ENCODE peak calls at places on chromosomes 3 and 15, in nine cellular contexts. S is fibroblast of lung, Q is stomach, B is cardiac muscle cell, K is upper lobe of left lung, D is left lung, H is left ventricle myocardium inferior, F is neural progenitor cell, L is transverse colon. P is an unnamed sample. For H3K9me3 and H3K4me1, the result is how much of the 10 kb centered on the place peaks cover.

GRCh38 chr3:155070932-155071387 is 9.2 kb upstream of the MME start:
- DNase-seq in S (peak), Q (no peak), B (no peak), K (no peak), D (no peak), H (no peak), F (no peak), L (no peak), P (no peak)

GRCh38 chr3:177596248-177596821 is 399.1 kb upstream of the TBL1XR1 start:
- DNase-seq in S (peak), Q (peak), B (no peak), K (no peak), D (no peak), H (no peak), F (no peak), L (no peak), P (peak)

GRCh38 chr3:5160926-5161858 is 26.3 kb upstream of the EDEM1 start:
- DNase-seq in S (peak), Q (no peak), B (peak), K (no peak), D (no peak), H (no peak), F (no peak), L (no peak), P (no peak)

GRCh38 chr3:184428561-184429175 is 48.8 kb downstream of the CHRD start:
- DNase-seq in S (peak), Q (no peak), B (no peak), K (no peak), D (no peak), H (no peak), F (no peak), L (no peak), P (no peak)

GRCh38 chr3:143928541-143929255 is 42.9 kb upstream of the DIPK2A start:
- DNase-seq in S (no peak), Q (no peak), B (no peak), K (no peak), D (no peak), H (no peak), F (no peak), L (no peak), P (no peak)

GRCh38 chr3:57434041-57434440 is 110.1 kb downstream of the DNAH12 start:
- DNase-seq in S (peak), Q (no peak), B (peak), K (no peak), D (no peak), H (no peak), F (peak), L (no peak), P (no peak)

GRCh38 chr3:41053220-41053619 is 146.1 kb upstream of the CTNNB1 start:
- DNase-seq in S (no peak), Q (no peak), B (no peak), K (no peak), D (no peak), H (no peak), F (no peak), L (no peak), P (no peak)

GRCh38 chr15:69537085-69537484 is 84.5 kb downstream of the RPLP1 start:
- DNase-seq in S (no peak), Q (no peak), B (no peak), K (no peak), D (no peak), H (no peak), F (no peak), L (no peak), P (no peak)

GRCh38 chr3:71641669-71642068 is 58.1 kb upstream of the FOXP1 start:
- DNase-seq in S (no peak), Q (no peak), B (no peak), K (no peak), D (no peak), H (no peak), F (no peak), L (no peak), P (no peak)

GRCh38 chr3:49839193-49839809 is 17.1 kb downstream of the TRAIP start:
- DNase-seq in S (peak), Q (peak), B (peak), K (peak), D (peak), H (peak), F (peak), L (peak), P (peak)

GRCh38 chr3:123083446-123084124 is 16.8 kb downstream of the PDIA5 start:
- DNase-seq in S (peak), Q (no peak), B (no peak), K (no peak), D (no peak), H (no peak), F (peak), L (no peak), P (no peak)

GRCh38 chr15:42275780-42276395 is 2.7 kb upstream of the TMEM87A start:
- DNase-seq in S (no peak), Q (no peak), B (no peak), K (no peak), D (no peak), H (no peak), F (peak), L (no peak), P (no peak)

GRCh38 chr15:77702211-77702957 is 69.7 kb upstream of the LINGO1 start:
- DNase-seq in S (peak), Q (no peak), B (peak), K (no peak), D (no peak), H (no peak), F (peak), L (peak), P (no peak)

GRCh38 chr15:60165111-60165510 is 161.0 kb downstream of the FOXB1 start:
- DNase-seq in S (no peak), Q (no peak), B (no peak), K (no peak), D (peak), H (no peak), F (no peak), L (no peak), P (no peak)

GRCh38 chr3:194244167-194244566 is 107.0 kb downstream of the CPN2 start:
- DNase-seq in S (no peak), Q (peak), B (no peak), K (no peak), D (no peak), H (no peak), F (no peak), L (no peak), P (no peak)

GRCh38 chr15:66802087-66803001 is 100.3 kb downstream of the SMAD6 start:
- DNase-seq in S (peak), Q (no peak), B (no peak), K (no peak), D (no peak), H (no peak), F (no peak), L (no peak), P (no peak)

GRCh38 chr3:73733796-73734195 is 109.1 kb upstream of the PDZRN3 start:
- DNase-seq in S (no peak), Q (no peak), B (no peak), K (no peak), D (no peak), H (no peak), F (no peak), L (no peak), P (no peak)

GRCh38 chr3:71803248-71803647 is 18.3 kb upstream of the PROK2 start:
- DNase-seq in S (no peak), Q (no peak), B (no peak), K (no peak), D (no peak), H (no peak), F (peak), L (no peak), P (no peak)

GRCh38 chr15:52224211-52224610 is 33.0 kb upstream of the GNB5 start:
- DNase-seq in S (no peak), Q (no peak), B (no peak), K (no peak), D (no peak), H (no peak), F (no peak), L (no peak), P (no peak)

GRCh38 chr3:69828817-69829216 is 89.6 kb downstream of the MITF start:
- DNase-seq in S (no peak), Q (no peak), B (no peak), K (no peak), D (no peak), H (no peak), F (no peak), L (no peak), P (no peak)

GRCh38 chr15:61503383-61503969 is 274.4 kb upstream of the RORA start:
- DNase-seq in S (no peak), Q (no peak), B (no peak), K (no peak), D (no peak), H (no peak), F (no peak), L (no peak), P (no peak)

GRCh38 chr3:177567833-177568232 is 370.6 kb upstream of the TBL1XR1 start:
- DNase-seq in S (peak), Q (no peak), B (no peak), K (no peak), D (no peak), H (no peak), F (no peak), L (no peak), P (no peak)

GRCh38 chr15:75307778-75308390 is 25.2 kb downstream of the GOLGA6D start:
- DNase-seq in S (no peak), Q (peak), B (peak), K (peak), D (no peak), H (no peak), F (peak), L (peak), P (no peak)

GRCh38 chr15:58569455-58569854 is 137.7 kb downstream of the LIPC start:
- DNase-seq in S (no peak), Q (no peak), B (no peak), K (no peak), D (no peak), H (no peak), F (no peak), L (no peak), P (no peak)

GRCh38 chr3:27501759-27502158 is 17.6 kb upstream of the SLC4A7 start:
- DNase-seq in S (no peak), Q (no peak), B (no peak), K (no peak), D (no peak), H (no peak), F (no peak), L (no peak), P (no peak)

GRCh38 chr3:2097641-2098191 is 950 bp upstream of the CNTN4 start:
- DNase-seq in S (no peak), Q (no peak), B (peak), K (no peak), D (no peak), H (no peak), F (peak), L (peak), P (no peak)

GRCh38 chr15:92617197-92618037 is 38.2 kb downstream of the FAM174B start:
- DNase-seq in S (peak), Q (peak), B (peak), K (peak), D (no peak), H (peak), F (peak), L (peak), P (peak)

GRCh38 chr15:52790166-52790708 is at the start of gene ONECUT1:
- DNase-seq in S (peak), Q (peak), B (peak), K (peak), D (no peak), H (peak), F (peak), L (peak), P (no peak)

GRCh38 chr3:171005648-171006047 is 20.9 kb downstream of the SLC2A2 start:
- DNase-seq in S (peak), Q (no peak), B (no peak), K (no peak), D (no peak), H (no peak), F (no peak), L (no peak), P (no peak)

GRCh38 chr3:188133219-188133618 is 20.7 kb upstream of the LPP start:
- DNase-seq in S (peak), Q (no peak), B (no peak), K (no peak), D (no peak), H (no peak), F (no peak), L (no peak), P (no peak)

GRCh38 chr3:149605902-149606301 is 51.9 kb downstream of the WWTR1 start:
- DNase-seq in S (peak), Q (no peak), B (no peak), K (no peak), D (no peak), H (no peak), F (no peak), L (no peak), P (no peak)

GRCh38 chr3:168289480-168289879 is 193.8 kb upstream of the GOLIM4 start:
- DNase-seq in S (no peak), Q (no peak), B (peak), K (no peak), D (no peak), H (no peak), F (no peak), L (no peak), P (no peak)

GRCh38 chr3:87614998-87615397 is 338.6 kb upstream of the POU1F1 start:
- DNase-seq in S (no peak), Q (no peak), B (no peak), K (no peak), D (no peak), H (no peak), F (peak), L (no peak), P (no peak)

GRCh38 chr15:63065262-63066234 is 23.0 kb downstream of the TPM1 start:
- DNase-seq in S (peak), Q (no peak), B (no peak), K (no peak), D (no peak), H (no peak), F (no peak), L (no peak), P (peak)

GRCh38 chr15:26805470-26805869 is 32.6 kb upstream of the GABRB3 start:
- DNase-seq in S (no peak), Q (no peak), B (no peak), K (no peak), D (no peak), H (no peak), F (no peak), L (no peak), P (no peak)
- H3K9me3 ChIP-seq in S (under half), Q (under half), B (under half), K (under half), D (under half), H (under half), F (under half), L (under half), P (under half)

GRCh38 chr3:120475722-120476385 is 25.1 kb upstream of the FSTL1 start:
- DNase-seq in S (peak), Q (no peak), B (no peak), K (no peak), D (no peak), H (no peak), F (no peak), L (no peak), P (no peak)

GRCh38 chr3:120472121-120472844 is 21.5 kb upstream of the FSTL1 start:
- DNase-seq in S (peak), Q (no peak), B (no peak), K (no peak), D (no peak), H (no peak), F (no peak), L (no peak), P (no peak)

GRCh38 chr3:120471643-120472042 is 20.9 kb upstream of the FSTL1 start:
- DNase-seq in S (peak), Q (no peak), B (no peak), K (no peak), D (no peak), H (no peak), F (no peak), L (no peak), P (no peak)

GRCh38 chr3:120473896-120474675 is 23.3 kb upstream of the FSTL1 start:
- DNase-seq in S (peak), Q (no peak), B (no peak), K (no peak), D (no peak), H (no peak), F (no peak), L (no peak), P (no peak)

DNA sequence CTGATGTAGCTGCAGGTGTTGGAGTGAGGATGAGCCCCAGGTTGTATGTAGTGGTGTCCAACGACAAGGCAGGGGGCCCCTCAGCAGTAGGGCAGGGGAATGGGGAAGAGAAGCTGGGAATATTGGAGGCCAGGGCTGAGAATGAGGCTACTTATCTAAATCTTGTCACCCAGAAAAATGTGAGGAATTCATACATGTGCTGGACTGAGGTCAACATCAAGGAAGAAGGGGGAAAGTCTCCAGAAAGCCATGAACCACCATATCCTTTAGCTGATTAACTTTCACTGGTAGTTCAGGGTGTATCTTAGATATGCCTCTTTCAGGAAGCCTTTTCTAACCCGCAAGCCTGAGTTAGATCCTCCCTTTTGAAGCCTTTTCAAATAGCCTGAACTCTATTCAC is 22.6 kb upstream of the FSTL1 start:
- DNase-seq in S (peak), Q (no peak), B (no peak), K (no peak), D (no peak), H (no peak), F (no peak), L (no peak), P (no peak)
- H3K4me1 ChIP-seq in S (under half), Q (under half), B (under half), K (under half), D (under half), H (under half), F (under half), L (under half), P (under half)

GRCh38 chr15:25176991-25177954 is 222.5 kb downstream of the SNRPN start:
- DNase-seq in S (no peak), Q (peak), B (no peak), K (peak), D (peak), H (peak), F (no peak), L (peak), P (peak)
- H3K9me3 ChIP-seq in S (under half), Q (under half), B (under half), K (half or more), D (half or more), H (half or more), F (under half), L (under half), P (under half)

GRCh38 chr3:105399062-105399461 is 32.4 kb downstream of the ALCAM start:
- DNase-seq in S (no peak), Q (no peak), B (no peak), K (no peak), D (no peak), H (no peak), F (no peak), L (no peak), P (no peak)

GRCh38 chr3:105401254-105401653 is 34.5 kb downstream of the ALCAM start:
- DNase-seq in S (no peak), Q (no peak), B (no peak), K (no peak), D (no peak), H (no peak), F (no peak), L (no peak), P (no peak)

GRCh38 chr3:105397974-105398373 is 31.3 kb downstream of the ALCAM start:
- DNase-seq in S (no peak), Q (no peak), B (no peak), K (no peak), D (no peak), H (no peak), F (no peak), L (no peak), P (no peak)

GRCh38 chr3:105398407-105398806 is 31.7 kb downstream of the ALCAM start:
- DNase-seq in S (no peak), Q (no peak), B (no peak), K (no peak), D (no peak), H (no peak), F (no peak), L (no peak), P (no peak)

GRCh38 chr3:105399611-105400010 is 32.9 kb downstream of the ALCAM start:
- DNase-seq in S (peak), Q (no peak), B (no peak), K (no peak), D (no peak), H (no peak), F (no peak), L (no peak), P (no peak)
- H3K4me1 ChIP-seq in S (under half), Q (under half), B (under half), K (under half), D (under half), H (under half), F (under half), L (under half), P (under half)

GRCh38 chr15:25090073-25090733 is 135.4 kb downstream of the SNRPN start:
- DNase-seq in S (no peak), Q (no peak), B (no peak), K (no peak), D (no peak), H (no peak), F (no peak), L (no peak), P (no peak)

GRCh38 chr15:25089577-25089976 is 134.8 kb downstream of the SNRPN start:
- DNase-seq in S (no peak), Q (no peak), B (no peak), K (no peak), D (no peak), H (no peak), F (no peak), L (no peak), P (no peak)

GRCh38 chr15:25092661-25093060 is 137.9 kb downstream of the SNRPN start:
- DNase-seq in S (peak), Q (no peak), B (no peak), K (no peak), D (no peak), H (no peak), F (no peak), L (no peak), P (no peak)

GRCh38 chr15:25093455-25094029 is 138.8 kb downstream of the SNRPN start:
- DNase-seq in S (no peak), Q (no peak), B (no peak), K (no peak), D (no peak), H (no peak), F (no peak), L (no peak), P (no peak)

GRCh38 chr15:25091421-25092158 is 136.8 kb downstream of the SNRPN start:
- DNase-seq in S (no peak), Q (no peak), B (no peak), K (no peak), D (no peak), H (no peak), F (no peak), L (no peak), P (no peak)
- H3K9me3 ChIP-seq in S (under half), Q (half or more), B (under half), K (half or more), D (half or more), H (half or more), F (under half), L (half or more), P (under half)